ENCODE peak calls at places on chromosomes 3 and 15, in nine cellular contexts. P is left kidney; M is fibroblast of mammary gland; N is substantia nigra; V is iris pigment epithelial cell; E is esophagus squamous epithelium; L is activated naive CD4-positive, alpha-beta T cell; W is GM13977; Z is Peyer's patch. G is an unnamed sample.

GRCh38 chr15:90031231-90031791 is 30.2 kb downstream of the ZNF710 start:
- DNase-seq in N (no peak), M (peak), Z (peak), V (peak), L (no peak), W (peak), E (no peak), P (no peak), G (no peak)

GRCh38 chr3:14905055-14905657 is 42.2 kb upstream of the NR2C2 start:
- DNase-seq in Z (no peak), L (no peak), E (no peak), M (no peak), N (no peak), W (no peak), V (no peak), P (no peak), G (no peak)

GRCh38 chr15:85750319-85750806 is 44.4 kb downstream of the KLHL25 start:
- DNase-seq in E (no peak), Z (peak), N (peak), L (no peak), V (peak), P (peak), M (peak), W (no peak), G (peak)

GRCh38 chr3:43883729-43884396 is 193.1 kb downstream of the ABHD5 start:
- DNase-seq in E (no peak), Z (no peak), W (no peak), L (no peak), M (no peak), V (no peak), P (no peak), N (no peak), G (no peak)

GRCh38 chr3:117297070-117297469 is 587.5 kb downstream of the TUSC7 start:
- DNase-seq in W (no peak), P (no peak), Z (no peak), N (no peak), E (no peak), L (no peak), V (no peak), M (no peak), G (no peak)

GRCh38 chr3:45510519-45510918 is 84.0 kb upstream of the LIMD1 start:
- DNase-seq in Z (no peak), W (no peak), V (no peak), E (no peak), L (no peak), P (no peak), N (no peak), M (no peak), G (no peak)

GRCh38 chr15:48324949-48325348 is 6.3 kb upstream of the DUT start:
- DNase-seq in V (no peak), L (no peak), E (no peak), P (no peak), W (no peak), M (no peak), Z (no peak), N (no peak), G (no peak)

GRCh38 chr3:34882764-34883163 is 756.6 kb upstream of the ARPP21 start:
- DNase-seq in M (no peak), E (no peak), L (no peak), W (no peak), N (no peak), V (no peak), Z (no peak), P (peak), G (no peak)

GRCh38 chr3:106813742-106814141 is 563.5 kb upstream of the CCDC54 start:
- DNase-seq in V (no peak), Z (no peak), M (no peak), W (no peak), E (no peak), N (no peak), L (no peak), P (peak), G (no peak)

GRCh38 chr3:63807901-63808589 is 11.1 kb upstream of the C3orf49 start:
- DNase-seq in L (no peak), V (no peak), P (no peak), N (no peak), E (no peak), M (no peak), Z (no peak), W (no peak), G (no peak)

GRCh38 chr3:60294181-60294580 is 957.1 kb downstream of the FHIT start:
- DNase-seq in N (no peak), M (peak), V (peak), L (no peak), W (no peak), Z (no peak), E (no peak), P (peak), G (peak)

GRCh38 chr15:84552896-84553295 is 47.9 kb upstream of the ZSCAN2 start:
- DNase-seq in N (no peak), M (peak), E (no peak), L (no peak), V (peak), Z (no peak), P (no peak), W (no peak), G (peak)

GRCh38 chr3:112931737-112932521 is 43.0 kb downstream of the CD200R1 start:
- DNase-seq in L (no peak), W (no peak), M (no peak), Z (no peak), V (no peak), N (no peak), P (no peak), E (no peak), G (no peak)

GRCh38 chr3:42102569-42102968 is 11.4 kb downstream of the TRAK1 start:
- DNase-seq in N (no peak), Z (no peak), W (no peak), L (no peak), M (no peak), P (peak), V (no peak), E (no peak), G (no peak)

G was measured in astrocyte.